ENCODE peak calls at places on chromosomes 6 and 20, in five cellular contexts. J is OCI-LY7, X is GM20000, Y is stomach, B is cardiac fibroblast. T is an unnamed sample.

GRCh38 chr6:12602951-12603710 is 113.4 kb upstream of the PHACTR1 start:
- DNase-seq in J (peak), X (peak), Y (peak), B (peak), T (no peak)

GRCh38 chr6:89133981-89134380 is 11.9 kb upstream of the PM20D2 start:
- DNase-seq in J (no peak), X (no peak), Y (no peak), B (no peak), T (no peak)

GRCh38 chr6:160254467-160255312 is 3.9 kb downstream of the SLC22A2 start:
- DNase-seq in J (no peak), X (no peak), Y (no peak), B (no peak), T (no peak)

GRCh38 chr6:161796726-161797125 is 522.9 kb upstream of the AGPAT4 start:
- DNase-seq in J (no peak), X (no peak), Y (no peak), B (no peak), T (no peak)

GRCh38 chr6:130520235-130520634 is 154.4 kb downstream of the TMEM200A start:
- DNase-seq in J (no peak), X (no peak), Y (no peak), B (no peak), T (no peak)

GRCh38 chr6:6320901-6321300 is 439 bp upstream of the F13A1 start:
- DNase-seq in J (no peak), X (no peak), Y (no peak), B (no peak), T (no peak)

GRCh38 chr6:85644374-85644762 is 1.7 kb upstream of the SYNCRIP start:
- DNase-seq in J (no peak), X (no peak), Y (no peak), B (no peak), T (no peak)

GRCh38 chr6:36911946-36912555 is 26.3 kb downstream of the C6orf89 start:
- DNase-seq in J (peak), X (no peak), Y (no peak), B (no peak), T (no peak)

GRCh38 chr20:61560361-61560853 is 308.3 kb downstream of the CDH4 start:
- DNase-seq in J (no peak), X (no peak), Y (no peak), B (peak), T (peak)

GRCh38 chr6:89655122-89655521 is 16.6 kb upstream of the LYRM2 start:
- DNase-seq in J (no peak), X (no peak), Y (no peak), B (no peak), T (no peak)

GRCh38 chr20:40925829-40926228 is 102.8 kb upstream of the TOP1 start:
- DNase-seq in J (peak), X (no peak), Y (no peak), B (no peak), T (no peak)

GRCh38 chr6:114941078-114941477 is 598.3 kb upstream of the HS3ST5 start:
- DNase-seq in J (no peak), X (no peak), Y (no peak), B (no peak), T (no peak)

GRCh38 chr20:31560094-31560899 is 44.8 kb upstream of the ID1 start:
- DNase-seq in J (peak), X (peak), Y (peak), B (peak), T (peak)

GRCh38 chr6:160348209-160348551 is at the start of gene SLC22A3:
- DNase-seq in J (no peak), X (no peak), Y (peak), B (peak), T (peak)

GRCh38 chr20:25042531-25043498 is 15.1 kb downstream of the ACSS1 start:
- DNase-seq in J (peak), X (peak), Y (peak), B (no peak), T (peak)

GRCh38 chr6:37056112-37056403 is 50.6 kb downstream of the FGD2 start:
- DNase-seq in J (no peak), X (no peak), Y (no peak), B (no peak), T (no peak)

GRCh38 chr6:107621216-107621940 is 131.5 kb downstream of the SOBP start:
- DNase-seq in J (no peak), X (no peak), Y (no peak), B (no peak), T (no peak)

GRCh38 chr20:58550661-58551060 is 35.5 kb upstream of the APCDD1L start:
- DNase-seq in J (no peak), X (no peak), Y (peak), B (peak), T (no peak)

GRCh38 chr20:63835031-63835858 is 4.2 kb upstream of the ZBTB46 start:
- DNase-seq in J (no peak), X (peak), Y (peak), B (peak), T (peak)

GRCh38 chr6:170288091-170288631 is 2.7 kb downstream of the DLL1 start:
- DNase-seq in J (no peak), X (no peak), Y (no peak), B (no peak), T (no peak)

GRCh38 chr6:25439368-25439767 is 160.2 kb downstream of the CARMIL1 start:
- DNase-seq in J (no peak), X (no peak), Y (no peak), B (no peak), T (no peak)

GRCh38 chr6:11500008-11500407 is 37.5 kb upstream of the TMEM170B start:
- DNase-seq in J (no peak), X (no peak), Y (no peak), B (peak), T (no peak)

GRCh38 chr6:20916081-20916480 is 381.8 kb downstream of the CDKAL1 start:
- DNase-seq in J (no peak), X (no peak), Y (no peak), B (peak), T (no peak)

GRCh38 chr6:137697267-137697938 is 169.7 kb upstream of the TNFAIP3 start:
- DNase-seq in J (no peak), X (no peak), Y (no peak), B (peak), T (no peak)

GRCh38 chr20:8805737-8806442 is 263.0 kb upstream of the PLCB4 start:
- DNase-seq in J (no peak), X (no peak), Y (no peak), B (no peak), T (no peak)

GRCh38 chr6:40409716-40410397 is 177.3 kb downstream of the LRFN2 start:
- DNase-seq in J (no peak), X (no peak), Y (no peak), B (no peak), T (no peak)

GRCh38 chr20:50788868-50789125 is 6.1 kb upstream of the BCAS4 start:
- DNase-seq in J (no peak), X (no peak), Y (no peak), B (no peak), T (peak)

GRCh38 chr20:16902657-16903056 is 154.5 kb downstream of the OTOR start:
- DNase-seq in J (no peak), X (no peak), Y (no peak), B (no peak), T (no peak)

DNA sequence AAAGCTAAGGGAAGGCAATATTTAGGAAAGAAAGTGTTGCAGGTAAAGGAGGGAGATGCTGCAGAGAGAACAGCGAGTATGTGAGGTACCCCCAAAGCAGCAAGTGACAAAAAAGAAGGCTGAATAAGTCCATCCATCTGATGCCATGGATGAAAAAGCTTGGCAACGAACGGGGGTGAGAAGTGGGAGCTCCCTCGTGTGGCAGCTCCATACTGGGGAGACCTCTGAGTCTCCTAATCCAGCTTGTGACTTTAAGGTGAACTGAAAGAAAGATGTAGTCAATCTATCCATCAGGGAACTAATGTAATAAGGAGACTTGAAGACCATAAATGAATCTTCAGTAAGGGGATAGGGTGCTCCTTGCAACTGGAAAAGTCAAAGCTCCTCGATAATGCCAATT is 156.6 kb downstream of the OTOR start:
- DNase-seq in J (no peak), X (no peak), Y (no peak), B (no peak), T (no peak)
- TF ChIP-seq CTCF in J (peak), X (no peak), Y (no peak), B (no peak), T (no peak)

DNA sequence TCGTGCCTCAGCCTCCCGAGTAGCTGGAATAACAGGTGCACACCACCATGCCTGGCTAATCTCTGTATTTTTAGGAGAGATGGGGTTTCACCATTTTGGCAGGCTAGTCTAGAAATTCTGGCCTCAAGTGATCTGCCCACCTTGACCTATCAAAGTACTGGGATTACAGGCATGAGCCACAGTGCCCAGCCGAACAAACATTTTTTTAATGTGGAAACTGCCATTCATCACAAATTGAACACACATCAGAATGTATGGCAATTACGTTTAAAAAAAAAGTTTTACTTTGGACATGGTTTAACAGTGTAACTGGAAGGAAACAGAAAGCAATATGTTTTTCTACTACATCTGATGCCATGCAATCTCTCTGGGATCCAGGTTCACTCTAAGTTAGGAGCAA is 38.3 kb upstream of the LOC128125822 start:
- DNase-seq in J (no peak), X (no peak), Y (no peak), B (no peak), T (no peak)
- TF ChIP-seq CTCF in J (no peak), X (no peak), Y (no peak), B (no peak), T (no peak)

GRCh38 chr6:80010296-80010695 is 5.8 kb downstream of the TTK start:
- DNase-seq in J (no peak), X (no peak), Y (no peak), B (no peak), T (no peak)
- TF ChIP-seq CTCF in J (no peak), X (no peak), Y (no peak), B (no peak), T (no peak)

GRCh38 chr6:73285674-73286283 is 22.8 kb upstream of the KHDC1 start:
- DNase-seq in J (peak), X (no peak), Y (no peak), B (peak), T (no peak)
- TF ChIP-seq CTCF in J (peak), X (no peak), Y (no peak), B (peak), T (peak)

GRCh38 chr6:31621320-31621939 is 915 bp downstream of the PRRC2A start:
- DNase-seq in J (no peak), X (no peak), Y (no peak), B (no peak), T (no peak)
- TF ChIP-seq CTCF in J (no peak), X (no peak), Y (no peak), B (no peak), T (no peak)

GRCh38 chr6:28497893-28498292 is 17.7 kb downstream of the GPX6 start:
- DNase-seq in J (no peak), X (no peak), Y (no peak), B (no peak), T (no peak)

GRCh38 chr6:28491984-28492317 is 23.6 kb downstream of the GPX6 start:
- DNase-seq in J (no peak), X (no peak), Y (no peak), B (no peak), T (no peak)

GRCh38 chr6:28497306-28497705 is 18.3 kb downstream of the GPX6 start:
- DNase-seq in J (no peak), X (no peak), Y (no peak), B (no peak), T (no peak)

GRCh38 chr6:28501259-28501658 is 14.3 kb downstream of the GPX6 start:
- DNase-seq in J (no peak), X (no peak), Y (no peak), B (no peak), T (no peak)

DNA sequence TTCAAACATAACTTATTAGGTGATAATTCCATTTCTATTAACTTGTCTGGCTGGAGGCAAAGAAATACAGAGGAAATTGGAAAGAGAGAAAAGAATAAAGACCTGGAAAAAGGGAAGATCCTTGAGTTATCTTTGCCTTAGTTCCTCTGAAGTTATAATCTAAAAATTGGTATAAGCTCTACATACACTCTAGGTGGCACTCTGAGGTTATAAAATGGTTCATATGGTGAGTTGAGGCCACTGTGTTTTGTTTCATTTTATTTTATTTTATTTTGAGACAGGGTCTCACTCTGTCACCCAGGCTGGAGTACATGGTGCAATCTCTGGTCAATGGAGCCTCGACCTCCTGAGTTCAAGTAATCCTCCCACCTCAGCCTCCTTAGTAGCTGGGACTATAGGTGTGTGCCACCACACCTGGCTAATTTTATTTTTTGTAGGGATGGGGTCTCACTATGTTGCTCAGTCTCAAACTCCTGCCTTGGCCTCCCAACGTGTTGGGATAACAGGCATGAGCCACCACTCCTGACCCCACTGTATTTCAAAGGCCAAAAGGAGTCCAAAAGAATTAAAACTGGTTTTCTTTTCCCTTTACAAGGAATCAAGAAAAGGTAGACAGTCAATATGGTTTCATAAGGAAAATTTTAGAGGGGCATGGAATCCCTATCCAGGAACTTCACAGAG is 19.4 kb downstream of the GPX6 start:
- DNase-seq in J (peak), X (no peak), Y (no peak), B (peak), T (no peak)
- TF ChIP-seq CTCF in J (peak), X (peak), Y (no peak), B (no peak), T (no peak)